ENCODE peak calls at places on chromosomes 11 and 22, in eight cellular contexts. Z is right atrium auricular region, G is body of pancreas, S is left ventricle myocardium inferior, B is fibroblast of lung, O is HCT116, T is aorta, H is cardiac muscle cell. P is an unnamed sample.

GRCh38 chr22:46369716-46370583 is 34.4 kb downstream of the TRMU start:
- DNase-seq in Z (no peak), G (no peak), S (no peak), B (no peak), O (no peak), T (no peak), H (no peak), P (no peak)

GRCh38 chr11:40542821-40543220 is 916.6 kb downstream of the LRRC4C start:
- DNase-seq in Z (no peak), G (no peak), S (no peak), B (no peak), O (no peak), T (no peak), H (no peak), P (no peak)

GRCh38 chr11:93614111-93614784 is 47.2 kb upstream of the CEP295 start:
- DNase-seq in Z (no peak), G (no peak), S (no peak), B (no peak), O (peak), T (no peak), H (no peak), P (no peak)

GRCh38 chr22:44633647-44634046 is 68.4 kb upstream of the PRR5 start:
- DNase-seq in Z (no peak), G (no peak), S (no peak), B (no peak), O (no peak), T (no peak), H (no peak), P (no peak)

GRCh38 chr11:76329084-76329648 is 51.8 kb downstream of the THAP12 start:
- DNase-seq in Z (no peak), G (no peak), S (no peak), B (peak), O (peak), T (no peak), H (peak), P (no peak)

GRCh38 chr11:34356918-34357645 is 728 bp downstream of the ABTB2 start:
- DNase-seq in Z (peak), G (peak), S (peak), B (peak), O (no peak), T (peak), H (peak), P (no peak)

GRCh38 chr22:30248484-30248883 is 1.9 kb upstream of the LIF start:
- DNase-seq in Z (no peak), G (no peak), S (no peak), B (no peak), O (no peak), T (no peak), H (no peak), P (no peak)

GRCh38 chr22:46009730-46010129 is 32.8 kb upstream of the WNT7B start:
- DNase-seq in Z (no peak), G (peak), S (peak), B (no peak), O (no peak), T (no peak), H (no peak), P (no peak)

GRCh38 chr11:66123902-66124301 is 53.8 kb downstream of the PACS1 start:
- DNase-seq in Z (no peak), G (peak), S (no peak), B (no peak), O (no peak), T (no peak), H (no peak), P (no peak)

GRCh38 chr11:66119348-66120133 is 49.5 kb downstream of the PACS1 start:
- DNase-seq in Z (no peak), G (peak), S (no peak), B (peak), O (peak), T (no peak), H (peak), P (no peak)

GRCh38 chr11:66118847-66119246 is 48.8 kb downstream of the PACS1 start:
- DNase-seq in Z (no peak), G (no peak), S (no peak), B (no peak), O (no peak), T (no peak), H (peak), P (no peak)

GRCh38 chr11:66124564-66124963 is 54.5 kb downstream of the PACS1 start:
- DNase-seq in Z (no peak), G (no peak), S (no peak), B (peak), O (no peak), T (no peak), H (peak), P (no peak)

GRCh38 chr11:66121453-66121852 is 51.4 kb downstream of the PACS1 start:
- DNase-seq in Z (no peak), G (no peak), S (no peak), B (no peak), O (no peak), T (no peak), H (no peak), P (no peak)
- H3K27ac ChIP-seq in Z (no peak), G (no peak), S (no peak), B (no peak), O (no peak), T (no peak), H (peak), P (no peak)

GRCh38 chr22:42841444-42841843 is 15.6 kb downstream of the ARFGAP3 start:
- DNase-seq in Z (no peak), G (no peak), S (no peak), B (no peak), O (no peak), T (no peak), H (no peak), P (no peak)
- H3K27ac ChIP-seq in Z (no peak), G (no peak), S (no peak), B (peak), O (no peak), T (no peak), H (no peak), P (peak)

GRCh38 chr11:127133061-127133460 is 132.5 kb upstream of the KIRREL3 start:
- DNase-seq in Z (no peak), G (no peak), S (no peak), B (no peak), O (no peak), T (no peak), H (no peak), P (no peak)
- H3K27ac ChIP-seq in Z (no peak), G (no peak), S (no peak), B (no peak), O (no peak), T (no peak), H (no peak), P (no peak)

DNA sequence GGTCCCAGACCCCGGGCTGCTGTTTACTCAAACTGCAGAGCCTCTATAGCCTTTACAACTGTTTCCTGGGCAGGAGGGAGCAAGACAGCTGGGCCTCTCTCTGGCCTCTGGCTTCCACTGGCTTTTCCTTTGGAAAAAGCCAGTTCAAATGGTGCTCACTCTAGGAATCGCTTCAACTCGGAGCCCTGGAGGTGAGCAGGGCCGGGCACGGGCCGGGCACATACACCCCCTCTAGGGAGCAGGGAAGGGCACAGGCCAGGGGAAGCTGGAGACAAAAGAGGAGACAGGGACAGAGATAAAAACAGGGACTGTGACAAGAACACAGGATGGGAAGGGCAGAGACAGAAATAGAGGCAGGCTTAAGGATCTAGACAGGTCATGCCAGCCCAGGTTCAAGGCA is 839 bp downstream of the IRAG1 start:
- DNase-seq in Z (no peak), G (no peak), S (no peak), B (no peak), O (no peak), T (no peak), H (no peak), P (no peak)
- H3K27ac ChIP-seq in Z (peak), G (no peak), S (peak), B (peak), O (no peak), T (peak), H (peak), P (no peak)

GRCh38 chr11:2732261-2732939 is 32.6 kb upstream of the KCNQ1OT1 start:
- DNase-seq in Z (no peak), G (no peak), S (no peak), B (no peak), O (no peak), T (no peak), H (no peak), P (no peak)
- H3K27ac ChIP-seq in Z (no peak), G (peak), S (no peak), B (no peak), O (no peak), T (no peak), H (no peak), P (no peak)

GRCh38 chr11:407651-408080 is 7.1 kb downstream of the SIGIRR start:
- DNase-seq in Z (no peak), G (no peak), S (no peak), B (no peak), O (no peak), T (no peak), H (no peak), P (no peak)
- H3K27ac ChIP-seq in Z (no peak), G (peak), S (peak), B (no peak), O (peak), T (no peak), H (no peak), P (no peak)